ENCODE peak calls at places on chromosomes 4 and X, in four cellular contexts. One of them, this sample, is unnamed.

GRCh38 chrX:48083212-48083611 is 11.8 kb upstream of the ZNF630 start:
- DNase-seq in uterus: no peak
- DNase-seq in GM23248: peak; percentile 61
- DNase-seq in AG04450: peak; percentile 2
- DNase-seq in this sample: peak; percentile 0

GRCh38 chrX:147978931-147979330 is 2.2 kb upstream of the FMR1NB start:
- DNase-seq in uterus: no peak
- DNase-seq in GM23248: peak; percentile 9
- DNase-seq in AG04450: no peak
- DNase-seq in this sample: no peak

GRCh38 chrX:28966335-28966734 is 379.1 kb downstream of the IL1RAPL1 start:
- DNase-seq in uterus: no peak
- DNase-seq in GM23248: no peak
- DNase-seq in AG04450: no peak
- DNase-seq in this sample: no peak

GRCh38 chr4:156335721-156336120 is 382.1 kb upstream of the CTSO start:
- DNase-seq in uterus: no peak
- DNase-seq in GM23248: no peak
- DNase-seq in AG04450: no peak
- DNase-seq in this sample: no peak

GRCh38 chrX:150363561-150364346 is 637 bp downstream of the MAMLD1 start:
- DNase-seq in uterus: peak; percentile 27
- DNase-seq in GM23248: peak; percentile 76
- DNase-seq in AG04450: no peak
- DNase-seq in this sample: no peak

GRCh38 chrX:47129879-47130358 is 14.6 kb downstream of the NDUFB11 start:
- DNase-seq in uterus: no peak
- DNase-seq in GM23248: peak; percentile 39
- DNase-seq in AG04450: no peak
- DNase-seq in this sample: no peak

GRCh38 chrX:29487214-29487613 is 728.1 kb upstream of the MAGEB2 start:
- DNase-seq in uterus: no peak
- DNase-seq in GM23248: no peak
- DNase-seq in AG04450: no peak
- DNase-seq in this sample: no peak

GRCh38 chrX:10574663-10575062 is 45.7 kb downstream of the MID1 start:
- DNase-seq in uterus: no peak
- DNase-seq in GM23248: peak; percentile 65
- DNase-seq in AG04450: no peak
- DNase-seq in this sample: no peak

GRCh38 chr4:158496030-158496741 is 25.5 kb upstream of the RXFP1 start:
- DNase-seq in uterus: no peak
- DNase-seq in GM23248: peak; percentile 4
- DNase-seq in AG04450: no peak
- DNase-seq in this sample: no peak

GRCh38 chr4:139018971-139019758 is 3.6 kb downstream of the NOCT start:
- DNase-seq in uterus: no peak
- DNase-seq in GM23248: peak; percentile 66
- DNase-seq in AG04450: peak; percentile 58
- DNase-seq in this sample: no peak

GRCh38 chrX:140050906-140051305 is 85.6 kb upstream of the CXorf66 start:
- DNase-seq in uterus: no peak
- DNase-seq in GM23248: peak; percentile 43
- DNase-seq in AG04450: no peak
- DNase-seq in this sample: no peak

GRCh38 chrX:13821740-13822139 is 4.8 kb upstream of the GPM6B start:
- DNase-seq in uterus: no peak
- DNase-seq in GM23248: no peak
- DNase-seq in AG04450: no peak
- DNase-seq in this sample: no peak

GRCh38 chr4:187908079-187908501 is 87.5 kb upstream of the ZFP42 start:
- DNase-seq in uterus: no peak
- DNase-seq in GM23248: peak; percentile 20
- DNase-seq in AG04450: peak; percentile 61
- DNase-seq in this sample: peak; percentile 31

GRCh38 chr4:99945718-99946345 is 586 bp downstream of the DNAJB14 start:
- DNase-seq in uterus: no peak
- DNase-seq in GM23248: peak; percentile 67
- DNase-seq in AG04450: no peak
- DNase-seq in this sample: no peak

GRCh38 chr4:3389879-3390840 is 51.6 kb upstream of the HGFAC start:
- DNase-seq in uterus: no peak
- DNase-seq in GM23248: no peak
- DNase-seq in AG04450: no peak
- DNase-seq in this sample: no peak

GRCh38 chr4:35725131-35725530 is 519.2 kb downstream of the ARAP2 start:
- DNase-seq in uterus: no peak
- DNase-seq in GM23248: no peak
- DNase-seq in AG04450: no peak
- DNase-seq in this sample: no peak

GRCh38 chrX:38930474-38930873 is 129.2 kb downstream of the MID1IP1 start:
- DNase-seq in uterus: no peak
- DNase-seq in GM23248: no peak
- DNase-seq in AG04450: no peak
- DNase-seq in this sample: no peak

GRCh38 chrX:39729834-39730670 is 367.7 kb downstream of the BCOR start:
- DNase-seq in uterus: no peak
- DNase-seq in GM23248: peak; percentile 27
- DNase-seq in AG04450: no peak
- DNase-seq in this sample: no peak

GRCh38 chr4:44760142-44760898 is 34.0 kb upstream of the GNPDA2 start:
- DNase-seq in uterus: no peak
- DNase-seq in GM23248: peak; percentile 62
- DNase-seq in AG04450: no peak
- DNase-seq in this sample: no peak

GRCh38 chr4:99100876-99101275 is 12.3 kb upstream of the ADH5 start:
- DNase-seq in uterus: no peak
- DNase-seq in GM23248: no peak
- DNase-seq in AG04450: no peak
- DNase-seq in this sample: no peak

GRCh38 chrX:120365320-120365719 is 3.4 kb downstream of the ATP1B4 start:
- DNase-seq in uterus: peak; percentile 15
- DNase-seq in GM23248: peak; percentile 15
- DNase-seq in AG04450: no peak
- DNase-seq in this sample: no peak

GRCh38 chr4:35934370-35934981 is 309.8 kb downstream of the ARAP2 start:
- DNase-seq in uterus: no peak
- DNase-seq in GM23248: peak; percentile 30
- DNase-seq in AG04450: no peak
- DNase-seq in this sample: no peak

GRCh38 chr4:22634541-22635181 is 58.1 kb upstream of the GBA3 start:
- DNase-seq in uterus: no peak
- DNase-seq in GM23248: peak; percentile 3
- DNase-seq in AG04450: no peak
- DNase-seq in this sample: no peak

GRCh38 chr4:182189107-182189878 is 53.9 kb upstream of the TENM3 start:
- DNase-seq in uterus: no peak
- DNase-seq in GM23248: peak; percentile 63
- DNase-seq in AG04450: peak; percentile 73
- DNase-seq in this sample: peak; percentile 97

GRCh38 chr4:62460329-62460728 is 1260.2 kb downstream of the ADGRL3 start:
- DNase-seq in uterus: no peak
- DNase-seq in GM23248: no peak
- DNase-seq in AG04450: no peak
- DNase-seq in this sample: no peak

GRCh38 chr4:25484243-25484721 is 107.2 kb downstream of the ANAPC4 start:
- DNase-seq in uterus: no peak
- DNase-seq in GM23248: no peak
- DNase-seq in AG04450: no peak
- DNase-seq in this sample: no peak

GRCh38 chr4:145934434-145935047 is 4.1 kb downstream of the ZNF827 start:
- DNase-seq in uterus: no peak
- DNase-seq in GM23248: peak; percentile 6
- DNase-seq in AG04450: no peak
- DNase-seq in this sample: no peak

GRCh38 chr4:145937990-145938611 is 522 bp downstream of the ZNF827 start:
- DNase-seq in uterus: peak; percentile 21
- DNase-seq in GM23248: peak; percentile 69
- DNase-seq in AG04450: no peak
- DNase-seq in this sample: no peak

GRCh38 chr4:145935253-145936141 is 3.1 kb downstream of the ZNF827 start:
- DNase-seq in uterus: peak; percentile 33
- DNase-seq in GM23248: peak; percentile 40
- DNase-seq in AG04450: no peak
- DNase-seq in this sample: no peak

GRCh38 chr4:145937021-145937861 is 1.4 kb downstream of the ZNF827 start:
- DNase-seq in uterus: peak; percentile 67
- DNase-seq in GM23248: peak; percentile 79
- DNase-seq in AG04450: no peak
- DNase-seq in this sample: no peak

GRCh38 chr4:145936142-145937020 is 2.2 kb downstream of the ZNF827 start:
- DNase-seq in uterus: peak; percentile 73
- DNase-seq in GM23248: peak; percentile 85
- DNase-seq in AG04450: no peak
- DNase-seq in this sample: no peak
- H3K4me3 ChIP-seq in uterus: peak overlapping the region; percentile 89
- H3K4me3 ChIP-seq in GM23248: peak overlapping the region; percentile 97
- H3K4me3 ChIP-seq in AG04450: peak overlapping the region; percentile 72
- H3K4me3 ChIP-seq in this sample: peak overlapping the region; percentile 86

GRCh38 chr4:687048-687974 is 1.6 kb downstream of the SLC49A3 start:
- DNase-seq in uterus: peak; percentile 86
- DNase-seq in GM23248: peak; percentile 98
- DNase-seq in AG04450: no peak
- DNase-seq in this sample: peak; percentile 61

GRCh38 chr4:686371-687040 is 2.4 kb downstream of the SLC49A3 start:
- DNase-seq in uterus: no peak
- DNase-seq in GM23248: no peak
- DNase-seq in AG04450: no peak
- DNase-seq in this sample: no peak

GRCh38 chr4:683982-684571 is 4.9 kb downstream of the SLC49A3 start:
- DNase-seq in uterus: no peak
- DNase-seq in GM23248: peak; percentile 89
- DNase-seq in AG04450: no peak
- DNase-seq in this sample: no peak

GRCh38 chr4:684611-685010 is 4.3 kb downstream of the SLC49A3 start:
- DNase-seq in uterus: no peak
- DNase-seq in GM23248: no peak
- DNase-seq in AG04450: no peak
- DNase-seq in this sample: no peak

GRCh38 chr4:685681-686218 is 3.2 kb downstream of the SLC49A3 start:
- DNase-seq in uterus: no peak
- DNase-seq in GM23248: no peak
- DNase-seq in AG04450: no peak
- DNase-seq in this sample: no peak
- H3K4me3 ChIP-seq in uterus: no peak overlapping the region
- H3K4me3 ChIP-seq in GM23248: no peak overlapping the region
- H3K4me3 ChIP-seq in AG04450: no peak overlapping the region
- H3K4me3 ChIP-seq in this sample: no peak overlapping the region

DNA sequence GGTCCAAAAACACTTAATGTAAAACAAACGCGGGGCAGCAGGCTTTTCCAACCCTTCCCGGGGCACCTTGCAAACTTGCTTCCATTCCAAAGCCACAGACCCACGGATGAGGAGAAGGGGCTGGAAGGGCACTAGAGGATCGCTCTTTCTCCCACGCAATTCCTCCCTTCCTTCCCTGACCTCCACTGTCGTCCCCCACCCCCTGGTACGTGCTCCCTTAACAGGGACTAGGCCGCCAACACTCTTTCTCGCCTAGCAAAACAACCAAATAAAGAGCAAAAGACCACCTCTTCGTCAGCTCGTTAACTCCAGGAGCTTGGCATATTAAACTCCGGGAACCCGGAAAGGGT is 3.9 kb downstream of the PITX2 start:
- DNase-seq in uterus: no peak
- DNase-seq in GM23248: no peak
- DNase-seq in AG04450: no peak
- DNase-seq in this sample: no peak
- H3K4me3 ChIP-seq in uterus: no peak overlapping the region
- H3K4me3 ChIP-seq in GM23248: no peak overlapping the region
- H3K4me3 ChIP-seq in AG04450: no peak overlapping the region
- H3K4me3 ChIP-seq in this sample: no peak overlapping the region

GRCh38 chr4:37994569-37994968 is 34.4 kb downstream of the PTTG2 start:
- DNase-seq in uterus: no peak
- DNase-seq in GM23248: no peak
- DNase-seq in AG04450: no peak
- DNase-seq in this sample: no peak

GRCh38 chr4:37995981-37996770 is 36.0 kb downstream of the PTTG2 start:
- DNase-seq in uterus: no peak
- DNase-seq in GM23248: no peak
- DNase-seq in AG04450: no peak
- DNase-seq in this sample: no peak

GRCh38 chr4:37991623-37992410 is 31.6 kb downstream of the PTTG2 start:
- DNase-seq in uterus: no peak
- DNase-seq in GM23248: no peak
- DNase-seq in AG04450: no peak
- DNase-seq in this sample: no peak

GRCh38 chr4:37995299-37995821 is 35.2 kb downstream of the PTTG2 start:
- DNase-seq in uterus: no peak
- DNase-seq in GM23248: no peak
- DNase-seq in AG04450: no peak
- DNase-seq in this sample: no peak

DNA sequence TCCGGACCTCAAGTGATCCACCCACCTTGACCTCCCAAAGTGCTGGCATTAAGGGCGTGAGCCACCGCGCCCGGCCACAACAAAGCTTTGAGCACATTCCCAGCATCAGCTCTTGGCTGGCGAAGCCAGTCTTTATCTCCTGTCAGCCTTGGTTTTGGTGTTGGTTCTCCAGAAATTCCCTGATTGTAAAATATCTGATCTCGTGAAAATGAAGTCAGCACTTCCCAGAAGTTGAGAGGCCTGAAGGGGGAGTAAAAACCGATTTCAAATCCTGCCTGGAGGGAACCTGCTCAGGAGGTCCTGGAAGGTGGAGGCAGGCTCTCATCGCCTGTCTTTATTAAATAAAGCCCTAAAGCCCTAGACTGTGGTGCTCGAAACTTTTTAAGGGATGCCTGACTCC is 33.6 kb downstream of the PTTG2 start:
- DNase-seq in uterus: peak; percentile 47
- DNase-seq in GM23248: no peak
- DNase-seq in AG04450: no peak
- DNase-seq in this sample: no peak
- H3K4me3 ChIP-seq in uterus: no peak overlapping the region
- H3K4me3 ChIP-seq in GM23248: no peak overlapping the region
- H3K4me3 ChIP-seq in AG04450: no peak overlapping the region
- H3K4me3 ChIP-seq in this sample: no peak overlapping the region